ENCODE peak calls at places on chromosomes 5 and 9, in seven cellular contexts. Z, M, F, D, W, S and G are unnamed samples.

GRCh38 chr9:133120343-133121199 is 469 bp downstream of the RALGDS start:
- DNase-seq in Z (no peak), M (peak), F (no peak), D (no peak), W (no peak), S (no peak), G (no peak)

GRCh38 chr5:79236364-79236969 is 536 bp downstream of the JMY start:
- DNase-seq in Z (no peak), M (peak), F (no peak), D (peak), W (no peak), S (peak), G (peak)

GRCh38 chr5:98934581-98934980 is 5.8 kb upstream of the CHD1 start:
- DNase-seq in Z (no peak), M (no peak), F (no peak), D (no peak), W (no peak), S (no peak), G (no peak)

GRCh38 chr5:170275376-170275994 is 22.1 kb downstream of the LCP2 start:
- DNase-seq in Z (no peak), M (no peak), F (no peak), D (no peak), W (no peak), S (no peak), G (no peak)

GRCh38 chr9:133715866-133716563 is 22.1 kb downstream of the SARDH start:
- DNase-seq in Z (no peak), M (peak), F (peak), D (peak), W (no peak), S (peak), G (no peak)

GRCh38 chr5:92944903-92945629 is 636.0 kb downstream of the NR2F1-AS1 start:
- DNase-seq in Z (no peak), M (no peak), F (no peak), D (no peak), W (no peak), S (no peak), G (no peak)

GRCh38 chr5:172791291-172791690 is 20.3 kb upstream of the DUSP1 start:
- DNase-seq in Z (peak), M (no peak), F (no peak), D (no peak), W (no peak), S (no peak), G (no peak)

GRCh38 chr5:53712327-53712726 is 151.9 kb downstream of the NDUFS4 start:
- DNase-seq in Z (no peak), M (no peak), F (no peak), D (no peak), W (no peak), S (no peak), G (no peak)

GRCh38 chr5:73507062-73507461 is 8.8 kb downstream of the BTF3 start:
- DNase-seq in Z (no peak), M (no peak), F (no peak), D (no peak), W (no peak), S (no peak), G (no peak)

GRCh38 chr5:128736567-128736966 is 198.5 kb upstream of the FBN2 start:
- DNase-seq in Z (no peak), M (no peak), F (no peak), D (no peak), W (no peak), S (no peak), G (no peak)

GRCh38 chr9:129176786-129177442 is 1.1 kb downstream of the IER5L start:
- DNase-seq in Z (peak), M (peak), F (no peak), D (peak), W (peak), S (peak), G (peak)

GRCh38 chr5:54360089-54360488 is 49.7 kb upstream of the ARL15 start:
- DNase-seq in Z (no peak), M (no peak), F (no peak), D (no peak), W (peak), S (no peak), G (no peak)

GRCh38 chr5:82405618-82406199 is 127.6 kb upstream of the RPS23 start:
- DNase-seq in Z (no peak), M (no peak), F (no peak), D (no peak), W (no peak), S (peak), G (no peak)

GRCh38 chr9:108864446-108864845 is 2.4 kb downstream of the ACTL7A start:
- DNase-seq in Z (no peak), M (no peak), F (no peak), D (no peak), W (no peak), S (no peak), G (no peak)
- TF ChIP-seq CTCF in Z (no peak), M (no peak), F (no peak), D (peak), W (no peak), S (no peak), G (no peak)

DNA sequence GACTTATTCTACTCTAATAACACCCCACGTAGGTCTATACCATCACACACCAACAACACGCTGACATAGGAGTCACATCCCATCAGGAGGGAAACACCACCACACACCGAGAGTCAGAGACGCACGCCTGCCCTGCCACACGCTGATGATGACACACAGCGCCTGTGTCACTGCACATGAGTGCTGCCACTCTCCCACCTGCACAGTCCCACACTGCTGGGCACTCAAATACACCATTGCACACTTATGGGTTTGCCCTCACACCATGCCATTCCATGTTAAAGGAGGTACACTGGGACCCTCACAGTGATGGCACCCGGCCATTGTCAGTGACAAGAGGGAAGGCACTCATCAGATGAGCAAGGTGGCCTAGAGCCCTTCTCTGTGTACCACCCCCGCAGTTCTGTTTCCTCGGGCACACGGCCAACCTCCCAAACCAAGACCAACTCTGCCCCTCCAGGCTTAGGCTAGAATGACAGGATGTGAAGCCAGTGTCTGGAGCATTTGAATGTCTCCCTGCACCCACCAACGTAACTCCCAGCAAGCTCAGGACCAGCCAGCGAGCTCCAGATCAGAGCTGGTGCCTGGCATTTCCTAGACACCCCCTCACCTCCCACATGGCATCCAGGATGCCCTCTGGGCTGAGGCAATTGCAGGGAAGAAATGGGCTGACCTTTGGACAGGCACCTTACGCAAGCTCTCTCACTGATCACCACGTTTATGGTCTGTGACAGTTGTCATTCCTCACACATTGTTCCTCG is 3.6 kb upstream of the CPLX2 start:
- DNase-seq in Z (no peak), M (peak), F (no peak), D (peak), W (peak), S (peak), G (no peak)
- TF ChIP-seq CTCF in Z (no peak), M (peak), F (peak), D (peak), W (no peak), S (peak), G (peak)

GRCh38 chr5:140131967-140132409 is 6.3 kb downstream of the IGIP start:
- DNase-seq in Z (peak), M (no peak), F (no peak), D (peak), W (no peak), S (peak), G (no peak)

GRCh38 chr5:140130949-140131733 is 5.4 kb downstream of the IGIP start:
- DNase-seq in Z (no peak), M (no peak), F (no peak), D (no peak), W (no peak), S (no peak), G (no peak)

GRCh38 chr5:140134277-140134935 is 8.7 kb downstream of the IGIP start:
- DNase-seq in Z (no peak), M (no peak), F (no peak), D (no peak), W (no peak), S (no peak), G (no peak)

GRCh38 chr5:140135127-140135526 is 9.4 kb downstream of the IGIP start:
- DNase-seq in Z (no peak), M (no peak), F (no peak), D (no peak), W (no peak), S (no peak), G (no peak)

DNA sequence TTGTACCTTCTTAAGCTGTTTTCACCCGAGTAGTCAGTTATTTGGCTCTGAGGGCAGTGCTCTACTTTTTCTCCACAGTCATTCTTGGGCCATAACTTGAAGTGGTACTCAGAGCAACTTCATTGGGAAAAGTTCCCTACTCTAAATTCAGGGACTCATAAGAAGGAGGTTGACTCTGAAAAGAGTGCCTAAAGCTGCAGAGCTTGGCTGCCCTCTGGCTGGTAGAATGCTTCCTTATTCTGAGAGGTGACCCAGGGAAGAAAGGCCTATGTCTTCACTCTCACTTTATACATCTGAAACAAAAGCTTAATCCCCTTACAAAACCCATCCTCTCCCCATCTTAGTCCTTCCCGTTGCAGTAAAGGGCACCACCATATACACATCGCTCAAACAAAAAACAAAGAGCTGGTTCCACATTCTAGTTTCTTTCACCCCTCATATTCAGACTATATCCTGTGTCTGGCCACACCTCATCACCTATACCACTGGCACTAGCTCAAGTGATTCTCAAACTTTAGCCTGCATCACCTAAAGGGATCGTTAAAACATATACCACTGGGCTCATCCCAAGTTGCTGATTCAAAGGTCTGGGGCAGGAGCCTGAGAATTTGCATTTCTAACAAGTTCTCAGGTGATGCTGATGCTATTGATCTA is 7.9 kb downstream of the IGIP start:
- DNase-seq in Z (no peak), M (no peak), F (no peak), D (no peak), W (no peak), S (no peak), G (no peak)
- TF ChIP-seq CTCF in Z (peak), M (no peak), F (no peak), D (no peak), W (no peak), S (no peak), G (no peak)

DNA sequence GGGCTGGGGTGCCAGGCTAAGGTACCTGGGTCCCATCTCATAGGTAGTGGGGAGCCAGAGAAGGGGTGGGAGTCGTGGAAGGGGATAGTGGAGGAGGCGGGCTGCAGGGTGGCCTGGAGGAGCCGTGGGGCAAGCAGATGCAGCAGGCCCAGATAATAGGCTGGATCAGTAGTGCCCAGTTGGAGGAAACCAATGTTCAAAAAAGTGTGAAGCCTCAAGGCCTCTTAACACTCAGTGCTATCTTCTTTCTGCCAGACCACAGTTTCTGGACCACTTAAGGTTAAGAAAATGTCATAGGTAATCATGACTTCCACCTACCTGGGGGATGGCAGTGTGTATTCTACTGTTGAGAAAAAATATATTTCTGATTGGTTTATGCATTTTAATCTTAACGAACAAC is 63.3 kb upstream of the TGFBR1 start:
- DNase-seq in Z (no peak), M (no peak), F (no peak), D (no peak), W (no peak), S (no peak), G (no peak)
- TF ChIP-seq CTCF in Z (no peak), M (no peak), F (no peak), D (no peak), W (no peak), S (no peak), G (no peak)